ENCODE peak calls at places on chromosomes 13 and 19, in six cellular contexts. One of them, this sample, is unnamed.

GRCh38 chr19:41427647-41428480 is 690 bp upstream of the B3GNT8 start:
- DNase-seq in H1: no peak
- DNase-seq in GM12892: no peak
- DNase-seq in GM12878: no peak
- DNase-seq in K562: peak; percentile 74
- DNase-seq in HepG2: no peak
- DNase-seq in this sample: no peak

GRCh38 chr19:46955114-46955812 is 64.4 kb upstream of the NPAS1 start:
- DNase-seq in H1: no peak
- DNase-seq in GM12892: no peak
- DNase-seq in GM12878: no peak
- DNase-seq in K562: peak; percentile 38
- DNase-seq in HepG2: peak; percentile 27
- DNase-seq in this sample: no peak

GRCh38 chr13:41675306-41675705 is 218.0 kb downstream of the RGCC start:
- DNase-seq in H1: no peak
- DNase-seq in GM12892: no peak
- DNase-seq in GM12878: no peak
- DNase-seq in K562: no peak
- DNase-seq in HepG2: no peak
- DNase-seq in this sample: no peak

GRCh38 chr13:24168392-24168750 is 7.9 kb downstream of the SPATA13 start:
- DNase-seq in H1: no peak
- DNase-seq in GM12892: no peak
- DNase-seq in GM12878: no peak
- DNase-seq in K562: no peak
- DNase-seq in HepG2: no peak
- DNase-seq in this sample: no peak

GRCh38 chr19:19900124-19900523 is 622 bp upstream of the ZNF93 start:
- DNase-seq in H1: no peak
- DNase-seq in GM12892: no peak
- DNase-seq in GM12878: no peak
- DNase-seq in K562: peak; percentile 27
- DNase-seq in HepG2: no peak
- DNase-seq in this sample: no peak

GRCh38 chr19:1019980-1020867 is 699 bp downstream of the TMEM259 start:
- DNase-seq in H1: no peak
- DNase-seq in GM12892: no peak
- DNase-seq in GM12878: no peak
- DNase-seq in K562: peak; percentile 67
- DNase-seq in HepG2: no peak
- DNase-seq in this sample: no peak

GRCh38 chr13:43132911-43133310 is 109.5 kb downstream of the DNAJC15 start:
- DNase-seq in H1: no peak
- DNase-seq in GM12892: no peak
- DNase-seq in GM12878: no peak
- DNase-seq in K562: no peak
- DNase-seq in HepG2: no peak
- DNase-seq in this sample: no peak

GRCh38 chr13:47413112-47413511 is 516.3 kb upstream of the HTR2A start:
- DNase-seq in H1: no peak
- DNase-seq in GM12892: no peak
- DNase-seq in GM12878: no peak
- DNase-seq in K562: no peak
- DNase-seq in HepG2: no peak
- DNase-seq in this sample: no peak

GRCh38 chr13:89688908-89689307 is 1658.6 kb upstream of the MIR17HG start:
- DNase-seq in H1: no peak
- DNase-seq in GM12892: no peak
- DNase-seq in GM12878: no peak
- DNase-seq in K562: no peak
- DNase-seq in HepG2: no peak
- DNase-seq in this sample: no peak

GRCh38 chr13:110108348-110109139 is 198.4 kb downstream of the COL4A1 start:
- DNase-seq in H1: peak; percentile 50
- DNase-seq in GM12892: no peak
- DNase-seq in GM12878: no peak
- DNase-seq in K562: no peak
- DNase-seq in HepG2: peak; percentile 51
- DNase-seq in this sample: no peak

GRCh38 chr19:51422053-51422448 is 4.6 kb upstream of the SIGLEC10 start:
- DNase-seq in H1: peak; percentile 69
- DNase-seq in GM12892: peak; percentile 89
- DNase-seq in GM12878: no peak
- DNase-seq in K562: peak; percentile 95
- DNase-seq in HepG2: peak; percentile 67
- DNase-seq in this sample: peak; percentile 76

GRCh38 chr13:30789360-30789862 is 54.1 kb downstream of the ALOX5AP start:
- DNase-seq in H1: no peak
- DNase-seq in GM12892: no peak
- DNase-seq in GM12878: no peak
- DNase-seq in K562: no peak
- DNase-seq in HepG2: no peak
- DNase-seq in this sample: no peak

GRCh38 chr13:30796132-30796832 is 60.9 kb downstream of the ALOX5AP start:
- DNase-seq in H1: no peak
- DNase-seq in GM12892: no peak
- DNase-seq in GM12878: peak; percentile 45
- DNase-seq in K562: no peak
- DNase-seq in HepG2: no peak
- DNase-seq in this sample: no peak

GRCh38 chr13:30791354-30791921 is 56.1 kb downstream of the ALOX5AP start:
- DNase-seq in H1: no peak
- DNase-seq in GM12892: no peak
- DNase-seq in GM12878: no peak
- DNase-seq in K562: no peak
- DNase-seq in HepG2: no peak
- DNase-seq in this sample: no peak

GRCh38 chr13:30790592-30790991 is 55.2 kb downstream of the ALOX5AP start:
- DNase-seq in H1: no peak
- DNase-seq in GM12892: no peak
- DNase-seq in GM12878: no peak
- DNase-seq in K562: no peak
- DNase-seq in HepG2: no peak
- DNase-seq in this sample: no peak

GRCh38 chr13:30792257-30793000 is 57.1 kb downstream of the ALOX5AP start:
- DNase-seq in H1: no peak
- DNase-seq in GM12892: no peak
- DNase-seq in GM12878: no peak
- DNase-seq in K562: no peak
- DNase-seq in HepG2: peak; percentile 61
- DNase-seq in this sample: no peak
- TF ChIP-seq TAF1 in H1: no peak
- TF ChIP-seq TAF1 in GM12892: no peak
- TF ChIP-seq TAF1 in GM12878: no peak
- TF ChIP-seq TAF1 in K562: no peak
- TF ChIP-seq TAF1 in HepG2: no peak
- TF ChIP-seq TAF1 in this sample: no peak

GRCh38 chr19:15105044-15105443 is 2.2 kb upstream of the SYDE1 start:
- DNase-seq in H1: no peak
- DNase-seq in GM12892: no peak
- DNase-seq in GM12878: no peak
- DNase-seq in K562: no peak
- DNase-seq in HepG2: no peak
- DNase-seq in this sample: no peak

GRCh38 chr19:15109768-15110417 is 2.7 kb downstream of the SYDE1 start:
- DNase-seq in H1: no peak
- DNase-seq in GM12892: no peak
- DNase-seq in GM12878: no peak
- DNase-seq in K562: no peak
- DNase-seq in HepG2: no peak
- DNase-seq in this sample: no peak

GRCh38 chr19:15108145-15108844 is 1.1 kb downstream of the SYDE1 start:
- DNase-seq in H1: no peak
- DNase-seq in GM12892: peak; percentile 18
- DNase-seq in GM12878: no peak
- DNase-seq in K562: no peak
- DNase-seq in HepG2: no peak
- DNase-seq in this sample: no peak

GRCh38 chr19:15108845-15109767 is 1.9 kb downstream of the SYDE1 start:
- DNase-seq in H1: no peak
- DNase-seq in GM12892: no peak
- DNase-seq in GM12878: no peak
- DNase-seq in K562: no peak
- DNase-seq in HepG2: no peak
- DNase-seq in this sample: no peak

GRCh38 chr19:15107056-15108010 is at the start of gene SYDE1:
- DNase-seq in H1: no peak
- DNase-seq in GM12892: no peak
- DNase-seq in GM12878: no peak
- DNase-seq in K562: peak; percentile 8
- DNase-seq in HepG2: peak; percentile 50
- DNase-seq in this sample: no peak
- TF ChIP-seq POLR2A in H1: peak; percentile 56
- TF ChIP-seq POLR2A in GM12892: no peak
- TF ChIP-seq POLR2A in GM12878: no peak
- TF ChIP-seq POLR2A in K562: no peak
- TF ChIP-seq POLR2A in HepG2: peak; percentile 21
- TF ChIP-seq POLR2A in this sample: no peak

GRCh38 chr19:33823341-33823740 is 26.7 kb downstream of the KCTD15 start:
- DNase-seq in H1: no peak
- DNase-seq in GM12892: no peak
- DNase-seq in GM12878: no peak
- DNase-seq in K562: no peak
- DNase-seq in HepG2: no peak
- DNase-seq in this sample: no peak
- TF ChIP-seq TAF1 in H1: no peak
- TF ChIP-seq TAF1 in GM12892: no peak
- TF ChIP-seq TAF1 in GM12878: no peak
- TF ChIP-seq TAF1 in K562: no peak
- TF ChIP-seq TAF1 in HepG2: no peak
- TF ChIP-seq TAF1 in this sample: no peak

GRCh38 chr19:3398114-3398899 is 31.9 kb downstream of the NFIC start:
- DNase-seq in H1: no peak
- DNase-seq in GM12892: no peak
- DNase-seq in GM12878: no peak
- DNase-seq in K562: no peak
- DNase-seq in HepG2: peak; percentile 77
- DNase-seq in this sample: no peak
- TF ChIP-seq POLR2A in H1: no peak
- TF ChIP-seq POLR2A in GM12892: no peak
- TF ChIP-seq POLR2A in GM12878: no peak
- TF ChIP-seq POLR2A in K562: no peak
- TF ChIP-seq POLR2A in HepG2: peak; percentile 39
- TF ChIP-seq POLR2A in this sample: no peak

DNA sequence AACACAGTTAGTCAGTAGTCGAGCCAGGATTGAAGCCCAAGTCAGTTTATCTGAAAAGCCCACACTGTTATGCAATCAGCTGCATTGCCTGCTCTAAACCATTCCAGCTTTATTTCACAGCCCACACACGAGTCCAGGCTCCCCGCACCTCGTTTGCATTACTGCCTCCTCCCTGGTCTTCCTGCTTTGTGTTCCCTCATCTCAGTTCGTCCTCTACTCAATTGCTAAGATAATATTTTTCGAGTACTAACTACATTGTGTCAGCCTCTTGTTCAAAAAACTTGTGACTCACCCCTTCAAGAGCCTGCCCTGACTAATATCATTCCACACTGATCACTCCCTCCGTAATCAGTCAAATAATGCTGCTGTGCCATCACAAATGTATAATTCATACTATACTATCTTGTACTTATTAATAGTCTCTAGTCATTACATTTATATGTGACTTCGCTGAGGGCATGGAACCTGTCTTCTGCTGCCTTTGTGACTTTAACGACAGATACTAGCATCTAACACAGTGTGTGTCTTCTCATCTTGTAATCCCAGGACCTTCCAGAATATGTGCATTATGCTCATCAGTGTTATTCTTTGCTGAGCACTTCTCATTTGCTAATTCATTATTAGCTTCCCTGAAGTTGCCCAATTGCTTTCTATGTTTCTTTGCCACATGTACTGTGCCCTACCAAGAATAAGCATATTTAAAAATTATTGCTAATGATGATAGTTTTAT is 26.2 kb upstream of the WDFY2 start:
- DNase-seq in H1: no peak
- DNase-seq in GM12892: no peak
- DNase-seq in GM12878: no peak
- DNase-seq in K562: no peak
- DNase-seq in HepG2: no peak
- DNase-seq in this sample: no peak
- TF ChIP-seq TAF1 in H1: no peak
- TF ChIP-seq TAF1 in GM12892: no peak
- TF ChIP-seq TAF1 in GM12878: no peak
- TF ChIP-seq TAF1 in K562: no peak
- TF ChIP-seq TAF1 in HepG2: no peak
- TF ChIP-seq TAF1 in this sample: no peak

GRCh38 chr19:39409207-39409885 is 2.7 kb downstream of the ZFP36 start:
- DNase-seq in H1: peak; percentile 73
- DNase-seq in GM12892: no peak
- DNase-seq in GM12878: no peak
- DNase-seq in K562: peak; percentile 63
- DNase-seq in HepG2: peak; percentile 61
- DNase-seq in this sample: no peak
- TF ChIP-seq POLR2A in H1: peak; percentile 55
- TF ChIP-seq POLR2A in GM12892: peak; percentile 62
- TF ChIP-seq POLR2A in GM12878: peak; percentile 77
- TF ChIP-seq POLR2A in K562: peak; percentile 62
- TF ChIP-seq POLR2A in HepG2: peak; percentile 83
- TF ChIP-seq POLR2A in this sample: no peak

This sample was measured in GM12891.